ENCODE peak calls at places on chromosomes 12 and 14, in six cellular contexts. Q, H, B, T, Z and O are unnamed samples.

GRCh38 chr14:81211844-81212243 is 8.9 kb downstream of the GTF2A1 start:
- DNase-seq in T (no peak), Z (no peak), B (peak; percentile 24), H (peak; percentile 44), Q (no peak), O (no peak)

GRCh38 chr12:2495452-2496112 is 299.2 kb upstream of the FKBP4 start:
- DNase-seq in T (no peak), H (no peak), Q (no peak), Z (no peak), B (no peak), O (no peak)

GRCh38 chr12:32595251-32595650 is 83.8 kb upstream of the DNM1L start:
- DNase-seq in H (peak; percentile 22), Q (peak; percentile 76), T (no peak), B (no peak), Z (no peak), O (no peak)

GRCh38 chr14:49988080-49988990 is 95.5 kb downstream of the ARF6 start:
- DNase-seq in T (no peak), B (no peak), H (no peak), Z (no peak), Q (no peak), O (no peak)

GRCh38 chr14:80425686-80426085 is 214.4 kb upstream of the DIO2 start:
- DNase-seq in H (peak; percentile 94), Q (peak; percentile 93), B (peak; percentile 85), Z (no peak), T (peak; percentile 24), O (peak; percentile 18)

GRCh38 chr12:100193085-100193484 is 7.5 kb upstream of the ACTR6 start:
- DNase-seq in Q (no peak), B (no peak), T (no peak), H (no peak), Z (no peak), O (no peak)

GRCh38 chr12:90126125-90126524 is 417.5 kb upstream of the ATP2B1 start:
- DNase-seq in Q (no peak), B (no peak), H (no peak), T (no peak), Z (no peak), O (no peak)

GRCh38 chr12:27780612-27781408 is 774 bp upstream of the MANSC4 start:
- DNase-seq in B (peak; percentile 61), Q (peak; percentile 58), T (no peak), H (peak; percentile 79), Z (peak; percentile 25), O (no peak)

GRCh38 chr12:6791931-6792520 is 2.7 kb downstream of the CD4 start:
- DNase-seq in Q (no peak), B (no peak), Z (no peak), T (no peak), H (no peak), O (no peak)

GRCh38 chr12:122753213-122753571 is 568 bp downstream of the DENR start:
- DNase-seq in H (no peak), T (no peak), Q (no peak), B (no peak), Z (no peak), O (no peak)

GRCh38 chr12:51869490-51869865 is 18.4 kb upstream of the ANKRD33 start:
- DNase-seq in Z (no peak), Q (no peak), T (no peak), H (no peak), B (no peak), O (no peak)

GRCh38 chr14:58104808-58105207 is 47.2 kb downstream of the ARMH4 start:
- DNase-seq in Z (no peak), Q (peak; percentile 50), T (no peak), B (peak; percentile 42), H (peak; percentile 63), O (no peak)

GRCh38 chr12:130202201-130202600 is 39.9 kb downstream of the FZD10 start:
- DNase-seq in B (no peak), T (no peak), Z (no peak), Q (no peak), H (no peak), O (no peak)

GRCh38 chr14:73741386-73741875 is 27.2 kb upstream of the PNMA1 start:
- DNase-seq in Z (no peak), B (peak; percentile 97), H (peak; percentile 70), Q (peak; percentile 94), T (no peak), O (no peak)

GRCh38 chr12:31412292-31412801 is 86.4 kb upstream of the SINHCAF start:
- DNase-seq in H (no peak), B (no peak), Z (no peak), T (no peak), Q (no peak), O (no peak)

GRCh38 chr12:125360540-125360939 is 295.3 kb downstream of the AACS start:
- DNase-seq in T (no peak), Z (no peak), Q (no peak), B (no peak), H (no peak), O (no peak)

GRCh38 chr12:124869011-124869665 is 5.5 kb upstream of the SCARB1 start:
- DNase-seq in T (no peak), Z (no peak), B (no peak), H (no peak), Q (no peak), O (no peak)

GRCh38 chr12:990308-990648 is 745 bp upstream of the ERC1 start:
- DNase-seq in Z (peak; percentile 36), T (no peak), Q (no peak), B (no peak), H (peak; percentile 56), O (no peak)

GRCh38 chr14:45258073-45258472 is 5.1 kb upstream of the MIS18BP1 start:
- DNase-seq in B (no peak), Z (no peak), Q (no peak), H (no peak), T (no peak), O (no peak)

GRCh38 chr12:120007272-120007671 is 18.2 kb downstream of the BICDL1 start:
- DNase-seq in B (no peak), Z (no peak), Q (no peak), H (no peak), T (no peak), O (no peak)

GRCh38 chr12:90366286-90366685 is 588.7 kb downstream of the CCER1 start:
- DNase-seq in H (peak; percentile 80), Q (peak; percentile 15), B (peak; percentile 63), T (no peak), Z (no peak), O (no peak)

GRCh38 chr14:23539209-23539866 is 12.2 kb downstream of the ZFHX2 start:
- DNase-seq in Z (no peak), B (peak; percentile 45), H (peak; percentile 49), Q (peak; percentile 29), T (no peak), O (peak; percentile 19)